ENCODE peak calls at places on chromosomes 11 and 22, in six cellular contexts. J is SK-N-SH, X is H1, I is GM12878, R is HepG2, H is K562. Z is an unnamed sample.

GRCh38 chr22:22913989-22914388 is 26.4 kb downstream of the IGLL5 start:
- DNase-seq in J (no peak), X (no peak), I (no peak), R (no peak), H (no peak), Z (no peak)

GRCh38 chr11:117187428-117187798 is 8.9 kb downstream of the SIDT2 start:
- DNase-seq in J (no peak), X (no peak), I (no peak), R (no peak), H (no peak), Z (no peak)

GRCh38 chr11:324131-324530 is 3.5 kb upstream of the IFITM3 start:
- DNase-seq in J (peak; percentile 10), X (peak; percentile 46), I (no peak), R (no peak), H (no peak), Z (no peak)

GRCh38 chr11:69496631-69497220 is 15.3 kb downstream of the LINC01488 start:
- DNase-seq in J (no peak), X (no peak), I (no peak), R (no peak), H (no peak), Z (no peak)

GRCh38 chr11:88104408-88104807 is 70.8 kb downstream of the RAB38 start:
- DNase-seq in J (no peak), X (no peak), I (no peak), R (no peak), H (no peak), Z (no peak)

GRCh38 chr22:35805466-35805865 is 87.8 kb downstream of the APOL5 start:
- DNase-seq in J (no peak), X (no peak), I (no peak), R (no peak), H (no peak), Z (no peak)

GRCh38 chr22:49826603-49827306 is 918 bp downstream of the BRD1 start:
- DNase-seq in J (peak; percentile 66), X (peak; percentile 60), I (no peak), R (no peak), H (no peak), Z (no peak)

GRCh38 chr11:64001552-64002427 is 15.6 kb downstream of the OTUB1 start:
- DNase-seq in J (peak; percentile 41), X (no peak), I (no peak), R (no peak), H (no peak), Z (no peak)

GRCh38 chr22:39300198-39300830 is 19.1 kb downstream of the RPL3 start:
- DNase-seq in J (no peak), X (no peak), I (no peak), R (no peak), H (no peak), Z (no peak)

GRCh38 chr11:46529086-46529905 is 64.5 kb downstream of the AMBRA1 start:
- DNase-seq in J (peak; percentile 83), X (peak; percentile 92), I (no peak), R (peak; percentile 55), H (peak; percentile 89), Z (peak; percentile 49)

GRCh38 chr11:16186680-16187079 is 169.7 kb downstream of the SOX6 start:
- DNase-seq in J (no peak), X (no peak), I (no peak), R (no peak), H (no peak), Z (no peak)

GRCh38 chr11:71300187-71300586 is 47.8 kb upstream of the SHANK2 start:
- DNase-seq in J (no peak), X (no peak), I (no peak), R (no peak), H (no peak), Z (no peak)

GRCh38 chr11:74269161-74269809 is 42.2 kb downstream of the P4HA3 start:
- DNase-seq in J (no peak), X (no peak), I (no peak), R (no peak), H (no peak), Z (no peak)

GRCh38 chr11:6315811-6316425 is 4.4 kb downstream of the CAVIN3 start:
- DNase-seq in J (peak; percentile 79), X (peak; percentile 65), I (no peak), R (peak; percentile 45), H (peak; percentile 69), Z (peak; percentile 41)

GRCh38 chr22:35023692-35024363 is 42.1 kb upstream of the ISX start:
- DNase-seq in J (peak; percentile 72), X (peak; percentile 99), I (no peak), R (no peak), H (peak; percentile 74), Z (peak; percentile 28)

GRCh38 chr11:75380716-75381420 is 18.4 kb upstream of the RPS3 start:
- DNase-seq in J (no peak), X (no peak), I (no peak), R (peak; percentile 60), H (no peak), Z (no peak)

GRCh38 chr11:46555269-46556054 is 38.4 kb downstream of the AMBRA1 start:
- DNase-seq in J (no peak), X (no peak), I (peak; percentile 30), R (no peak), H (no peak), Z (no peak)

GRCh38 chr11:1778141-1778911 is 14.6 kb upstream of the CTSD start:
- DNase-seq in J (peak; percentile 16), X (no peak), I (no peak), R (no peak), H (peak; percentile 58), Z (no peak)

GRCh38 chr11:129315781-129316579 is 59.7 kb upstream of the BARX2 start:
- DNase-seq in J (no peak), X (peak; percentile 54), I (no peak), R (peak; percentile 45), H (no peak), Z (peak; percentile 32)

GRCh38 chr11:47551086-47551485 is 1.8 kb downstream of the CELF1 start:
- DNase-seq in J (peak; percentile 37), X (no peak), I (no peak), R (peak; percentile 57), H (no peak), Z (no peak)

GRCh38 chr22:49735411-49736311 is 92.0 kb downstream of the BRD1 start:
- DNase-seq in J (peak; percentile 76), X (peak; percentile 86), I (no peak), R (no peak), H (peak; percentile 69), Z (no peak)

GRCh38 chr11:44905131-44905866 is 45.4 kb downstream of the TP53I11 start:
- DNase-seq in J (no peak), X (no peak), I (no peak), R (no peak), H (peak; percentile 54), Z (no peak)

GRCh38 chr22:50326959-50327710 is at the start of gene DENND6B:
- DNase-seq in J (peak; percentile 97), X (peak; percentile 86), I (no peak), R (peak; percentile 45), H (peak; percentile 76), Z (no peak)

DNA sequence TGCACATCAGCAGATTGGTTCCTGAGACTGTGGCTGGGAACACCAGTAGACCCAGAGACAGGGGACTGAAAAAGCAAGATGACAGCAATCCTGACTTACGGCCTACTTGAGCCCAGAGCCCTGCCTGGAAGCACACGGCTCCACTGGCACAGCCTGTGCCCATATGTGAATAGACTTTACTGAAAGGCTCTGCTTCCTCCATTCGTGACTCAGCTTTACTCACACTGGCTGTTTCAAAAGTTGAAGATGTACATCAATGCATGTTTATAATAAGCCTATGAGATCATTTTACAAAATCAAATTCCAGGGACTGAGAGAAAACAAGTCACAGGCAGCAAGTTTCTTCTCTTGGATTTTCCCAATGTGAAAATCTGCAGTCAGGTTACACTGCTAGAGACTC is 134.7 kb upstream of the TEAD1 start:
- DNase-seq in J (no peak), X (no peak), I (no peak), R (no peak), H (no peak), Z (no peak)
- H3K4me2 ChIP-seq in J (peak overlapping the region; percentile 38), X (no peak overlapping the region), I (no peak overlapping the region), R (no peak overlapping the region), H (no peak overlapping the region), Z (no peak overlapping the region)

GRCh38 chr11:66489636-66490035 is 9.4 kb downstream of the DPP3 start:
- DNase-seq in J (no peak), X (no peak), I (no peak), R (no peak), H (no peak), Z (no peak)

GRCh38 chr11:66488957-66489356 is 8.7 kb downstream of the DPP3 start:
- DNase-seq in J (no peak), X (no peak), I (no peak), R (no peak), H (no peak), Z (no peak)

GRCh38 chr11:66493124-66493523 is 12.9 kb downstream of the DPP3 start:
- DNase-seq in J (no peak), X (no peak), I (no peak), R (no peak), H (no peak), Z (no peak)

GRCh38 chr11:66492161-66492865 is 12.1 kb downstream of the DPP3 start:
- DNase-seq in J (no peak), X (no peak), I (no peak), R (no peak), H (no peak), Z (no peak)

GRCh38 chr11:66491315-66491935 is 11.2 kb downstream of the DPP3 start:
- DNase-seq in J (peak; percentile 63), X (peak; percentile 81), I (no peak), R (no peak), H (peak; percentile 37), Z (no peak)
- TF ChIP-seq YY1 in J (no peak), X (no peak), I (no peak), R (no peak), H (no peak), Z (no peak)

DNA sequence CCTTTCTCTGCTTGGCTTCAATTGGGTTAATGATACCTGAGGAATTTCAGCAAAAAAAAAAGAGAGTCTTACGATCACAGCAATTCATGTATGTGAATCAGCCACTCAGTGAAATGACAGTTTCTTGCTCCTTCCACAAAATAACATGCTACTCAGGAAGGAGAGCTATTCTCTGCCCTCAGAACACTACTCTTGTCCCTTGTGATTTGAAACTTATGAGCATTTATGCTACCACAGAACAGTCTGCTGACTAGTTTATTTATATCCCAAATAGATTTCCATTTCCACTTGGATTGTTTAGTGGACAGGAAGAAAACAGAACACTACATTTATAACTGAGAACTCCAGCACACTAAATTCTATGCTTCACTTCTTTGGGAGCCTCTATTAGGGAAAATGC is 8.5 kb downstream of the TFIP11 start:
- DNase-seq in J (no peak), X (no peak), I (no peak), R (no peak), H (no peak), Z (no peak)
- TF ChIP-seq JUND in J (no peak), X (no peak), I (no peak), R (no peak), H (no peak), Z (no peak)

DNA sequence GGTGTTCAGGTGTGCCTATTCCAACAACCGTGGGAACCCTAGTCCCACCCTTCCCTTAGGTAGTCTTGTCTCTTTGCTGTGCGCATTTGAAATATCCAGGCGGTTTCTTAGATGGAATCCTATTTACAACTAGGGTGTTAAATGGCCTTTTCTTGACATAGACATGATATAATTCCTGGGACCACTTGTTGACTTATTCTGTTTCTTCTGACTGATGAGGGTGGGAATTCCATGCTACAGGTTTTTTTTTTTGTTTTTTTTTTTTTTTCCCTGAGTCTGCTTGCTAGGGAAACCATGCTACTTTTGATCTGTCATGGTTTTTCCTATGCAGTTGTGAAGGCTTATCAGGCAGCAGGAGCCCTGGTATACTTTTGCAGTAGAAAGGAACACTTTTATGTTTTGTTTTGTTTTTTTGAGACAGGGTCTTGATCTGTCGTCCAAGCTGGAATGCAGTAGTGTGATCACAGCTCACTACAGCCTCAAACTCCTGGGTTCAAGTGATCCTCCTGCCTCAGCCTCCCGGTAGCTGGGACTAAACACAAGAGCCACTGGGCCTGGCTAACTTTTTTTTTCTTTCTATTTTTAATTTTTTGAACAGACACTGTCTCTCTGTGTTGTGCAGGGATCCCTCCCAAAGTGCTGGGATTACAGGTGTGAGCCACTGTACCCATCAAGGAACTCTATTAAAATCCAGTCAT is 1.5 kb downstream of the STIM1 start:
- DNase-seq in J (no peak), X (no peak), I (no peak), R (no peak), H (no peak), Z (no peak)
- H3K4me2 ChIP-seq in J (peak overlapping the region; percentile 88), X (peak overlapping the region; percentile 74), I (peak overlapping the region; percentile 98), R (peak overlapping the region; percentile 92), H (peak overlapping the region; percentile 94), Z (peak overlapping the region; percentile 80)

Z was measured in HCT116.